ENCODE peak calls at places on chromosomes 7 and 10, in five cellular contexts. W is K562, L is A549, N is H1, A is endothelial cell of umbilical vein. Y is an unnamed sample.

GRCh38 chr7:6430271-6430940 is 17.3 kb downstream of the DAGLB start:
- DNase-seq in W (peak; percentile 53), L (no peak), N (no peak), A (no peak), Y (peak; percentile 68)

GRCh38 chr10:86376852-86377796 is 10.5 kb upstream of the GRID1 start:
- DNase-seq in W (peak; percentile 79), L (peak; percentile 75), N (peak; percentile 100), A (peak; percentile 56), Y (peak; percentile 80)

GRCh38 chr10:43821103-43821502 is 172.4 kb upstream of the ZNF32 start:
- DNase-seq in W (no peak), L (no peak), N (no peak), A (no peak), Y (no peak)

GRCh38 chr10:3777876-3778707 is 6.9 kb downstream of the KLF6 start:
- DNase-seq in W (no peak), L (no peak), N (no peak), A (peak; percentile 42), Y (no peak)

GRCh38 chr10:101158101-101159058 is 27.3 kb downstream of the TLX1 start:
- DNase-seq in W (no peak), L (no peak), N (no peak), A (no peak), Y (no peak)

GRCh38 chr7:2955177-2955768 is 88.4 kb downstream of the CARD11 start:
- DNase-seq in W (peak; percentile 63), L (no peak), N (no peak), A (no peak), Y (no peak)

GRCh38 chr10:11163990-11164805 is 146.5 kb downstream of the CELF2 start:
- DNase-seq in W (no peak), L (no peak), N (peak; percentile 48), A (no peak), Y (no peak)

GRCh38 chr7:87767827-87768226 is 108.3 kb downstream of the SLC25A40 start:
- DNase-seq in W (no peak), L (no peak), N (no peak), A (no peak), Y (no peak)

GRCh38 chr7:158109364-158110033 is 478.1 kb downstream of the PTPRN2 start:
- DNase-seq in W (no peak), L (no peak), N (peak; percentile 22), A (no peak), Y (peak; percentile 26)

GRCh38 chr7:2663121-2663886 is 24.7 kb upstream of the AMZ1 start:
- DNase-seq in W (no peak), L (no peak), N (no peak), A (peak; percentile 42), Y (no peak)

GRCh38 chr7:725223-726005 is 1.1 kb upstream of the DNAAF5 start:
- DNase-seq in W (peak; percentile 75), L (no peak), N (no peak), A (no peak), Y (peak; percentile 54)

GRCh38 chr10:58556516-58556915 is 43.8 kb downstream of the BICC1 start:
- DNase-seq in W (no peak), L (no peak), N (no peak), A (no peak), Y (no peak)

GRCh38 chr10:97861924-97862323 is 12.3 kb downstream of the GOLGA7B start:
- DNase-seq in W (no peak), L (no peak), N (no peak), A (no peak), Y (no peak)

GRCh38 chr7:107966701-107967100 is 36.3 kb downstream of the LAMB1 start:
- DNase-seq in W (no peak), L (no peak), N (no peak), A (no peak), Y (no peak)

GRCh38 chr7:100885440-100886141 is 3.9 kb downstream of the UFSP1 start:
- DNase-seq in W (no peak), L (no peak), N (no peak), A (no peak), Y (peak; percentile 34)

GRCh38 chr7:3177271-3177670 is 123.8 kb upstream of the SDK1 start:
- DNase-seq in W (no peak), L (no peak), N (no peak), A (no peak), Y (no peak)

GRCh38 chr7:141073173-141073640 is 657 bp upstream of the TMEM178B start:
- DNase-seq in W (no peak), L (peak; percentile 20), N (no peak), A (peak; percentile 31), Y (no peak)

GRCh38 chr10:93751832-93752231 is 5.9 kb upstream of the LGI1 start:
- DNase-seq in W (peak; percentile 21), L (peak; percentile 61), N (no peak), A (peak; percentile 12), Y (peak; percentile 24)

GRCh38 chr10:88949051-88949450 is 3.5 kb downstream of the ACTA2 start:
- DNase-seq in W (no peak), L (no peak), N (no peak), A (no peak), Y (no peak)

GRCh38 chr7:149826344-149827088 is 11.7 kb upstream of the ZNF862 start:
- DNase-seq in W (no peak), L (no peak), N (no peak), A (no peak), Y (peak; percentile 53)

GRCh38 chr7:130022623-130023175 is 28.5 kb downstream of the ZC3HC1 start:
- DNase-seq in W (no peak), L (no peak), N (no peak), A (no peak), Y (no peak)

GRCh38 chr7:50339990-50340500 is 35.5 kb downstream of the IKZF1 start:
- DNase-seq in W (peak; percentile 80), L (no peak), N (no peak), A (no peak), Y (peak; percentile 91)

GRCh38 chr7:149783386-149784250 is 10.2 kb upstream of the ZNF467 start:
- DNase-seq in W (no peak), L (no peak), N (no peak), A (no peak), Y (no peak)

GRCh38 chr10:86654411-86655172 is at the start of gene OPN4:
- DNase-seq in W (peak; percentile 20), L (no peak), N (no peak), A (no peak), Y (peak; percentile 42)

GRCh38 chr10:24207781-24208611 is 942 bp upstream of the KIAA1217 start:
- DNase-seq in W (no peak), L (no peak), N (no peak), A (peak; percentile 6), Y (no peak)

GRCh38 chr10:100872034-100872791 is 40.5 kb upstream of the SLF2 start:
- DNase-seq in W (peak; percentile 83), L (peak; percentile 92), N (peak; percentile 92), A (peak; percentile 28), Y (peak; percentile 78)

GRCh38 chr7:101066141-101066857 is 19.0 kb upstream of the TRIM56 start:
- DNase-seq in W (no peak), L (no peak), N (no peak), A (no peak), Y (peak; percentile 48)

GRCh38 chr10:9608592-9608991 is 1409.1 kb upstream of the CELF2 start:
- DNase-seq in W (no peak), L (no peak), N (no peak), A (peak; percentile 14), Y (no peak)

DNA sequence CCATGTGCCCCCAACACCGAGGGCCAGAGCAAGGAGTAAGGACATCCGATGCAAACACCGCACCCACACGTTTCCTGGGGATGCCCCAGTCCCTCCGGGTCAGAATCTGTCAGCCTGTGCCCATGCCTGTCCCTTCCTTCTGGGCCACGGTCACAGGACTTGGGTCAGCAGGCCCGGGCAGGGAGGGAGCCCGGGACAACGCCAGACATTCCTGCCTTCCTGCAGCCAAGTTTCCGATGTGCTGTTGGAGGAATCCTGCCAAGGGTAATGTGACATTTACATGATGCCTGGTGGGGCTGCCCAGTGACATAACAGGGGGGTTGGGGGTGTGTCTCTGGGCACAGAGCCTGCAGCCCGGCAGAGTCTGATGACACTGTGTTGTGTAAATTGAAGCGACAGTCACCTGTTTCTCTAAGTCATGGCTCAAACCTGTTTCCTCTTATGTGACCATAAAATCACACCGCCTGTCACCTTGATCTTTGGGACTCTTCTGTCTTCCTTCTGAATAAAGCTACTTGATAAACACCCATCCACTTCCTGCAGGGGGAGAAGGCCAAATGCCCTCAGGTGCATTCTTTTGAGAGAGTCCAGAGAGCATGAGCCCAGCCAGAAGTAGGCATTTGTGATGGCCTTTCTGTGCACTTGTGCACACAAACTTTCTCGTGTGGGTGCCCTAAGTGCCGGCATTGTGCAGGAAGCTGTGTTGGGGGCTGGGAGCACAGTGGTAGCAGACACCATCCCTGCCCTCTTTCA is 175.3 kb upstream of the RHEB start:
- DNase-seq in W (no peak), L (no peak), N (no peak), A (no peak), Y (no peak)
- TF ChIP-seq CTCF in W (no peak), L (no peak), N (no peak), A (no peak), Y (no peak)

GRCh38 chr7:25995216-25995615 is 156.8 kb upstream of the NFE2L3 start:
- DNase-seq in W (no peak), L (no peak), N (no peak), A (no peak), Y (no peak)
- TF ChIP-seq MAX in W (no peak), L (no peak), N (no peak), A (no peak), Y (no peak)

DNA sequence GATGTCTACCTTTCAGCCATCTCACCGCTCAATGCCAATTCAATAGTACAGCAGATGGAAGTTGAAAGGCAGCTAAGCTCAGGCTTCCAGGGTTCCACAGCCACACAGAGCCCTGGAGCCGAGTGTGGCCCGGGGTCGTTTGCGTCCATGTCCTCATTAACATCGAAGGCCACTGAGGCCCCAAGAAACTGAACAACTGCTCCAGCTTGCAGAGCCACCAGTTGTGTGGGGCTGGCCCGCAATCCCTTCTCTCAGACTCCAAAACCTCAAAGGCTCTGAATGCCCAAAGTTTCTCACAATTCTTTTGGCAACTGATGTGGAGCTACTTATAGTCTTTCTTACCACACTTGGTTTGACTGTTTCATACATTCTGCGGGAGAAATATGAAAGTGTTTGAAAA is 31.1 kb downstream of the NOD1 start:
- DNase-seq in W (no peak), L (no peak), N (no peak), A (no peak), Y (no peak)
- TF ChIP-seq CTCF in W (no peak), L (no peak), N (no peak), A (no peak), Y (no peak)

GRCh38 chr10:12561307-12561706 is 212.0 kb downstream of the CAMK1D start:
- DNase-seq in W (no peak), L (no peak), N (no peak), A (no peak), Y (peak; percentile 8)

GRCh38 chr10:12550994-12551393 is 201.6 kb downstream of the CAMK1D start:
- DNase-seq in W (no peak), L (no peak), N (no peak), A (no peak), Y (no peak)

GRCh38 chr10:12559578-12560178 is 210.3 kb downstream of the CAMK1D start:
- DNase-seq in W (no peak), L (no peak), N (no peak), A (no peak), Y (no peak)

GRCh38 chr10:12561720-12562119 is 212.4 kb downstream of the CAMK1D start:
- DNase-seq in W (no peak), L (no peak), N (no peak), A (no peak), Y (no peak)

DNA sequence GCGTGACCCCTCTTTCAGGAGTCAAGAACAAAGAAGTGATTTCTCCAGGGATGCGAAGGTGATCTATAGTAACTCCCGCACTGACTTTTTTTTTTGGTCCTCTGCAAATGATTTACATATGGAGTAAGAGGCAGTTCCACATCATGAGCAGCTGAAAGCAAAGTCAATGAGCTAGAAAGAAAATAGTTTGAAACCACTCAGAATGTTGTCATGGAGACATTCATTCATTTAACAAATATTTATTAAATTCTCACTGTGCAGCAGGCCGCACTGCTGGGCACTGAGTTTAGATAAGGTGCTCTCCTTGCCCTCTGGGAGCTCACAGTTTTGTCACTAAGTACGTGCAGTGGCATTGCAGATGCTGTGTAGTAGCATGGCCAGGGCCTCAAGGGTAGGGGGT is 206.7 kb downstream of the CAMK1D start:
- DNase-seq in W (no peak), L (no peak), N (no peak), A (no peak), Y (no peak)
- TF ChIP-seq MAX in W (no peak), L (no peak), N (no peak), A (no peak), Y (no peak)

Y was measured in NB4.